ENCODE peak calls at places on chromosomes 16 and 17, in nine cellular contexts. H is GM03348; V is uterus; I is LHCN-M2; F is ELR; K is T-helper 2 cell; U is memory B cell; Q is activated CD4-positive, alpha-beta T cell treated with anti-CD3 and anti-CD28 coated beads, Interleukin-2, amount 10 ng/mL, durations not matched to agents 24 days and 14 days; W is HuH-7.5. O is an unnamed sample.

GRCh38 chr17:37642706-37643105 is 540 bp downstream of the DDX52 start:
- DNase-seq in H (peak; percentile 57), V (no peak), I (peak; percentile 29), F (peak; percentile 64), K (no peak), U (no peak), Q (peak; percentile 58), W (no peak), O (no peak)

GRCh38 chr17:59830846-59831486 is 61.8 kb downstream of the TUBD1 start:
- DNase-seq in H (no peak), V (no peak), I (no peak), F (no peak), K (no peak), U (no peak), Q (peak; percentile 74), W (no peak), O (no peak)

GRCh38 chr17:27807567-27808470 is 7.5 kb upstream of the NOS2 start:
- DNase-seq in H (no peak), V (no peak), I (peak; percentile 7), F (no peak), K (peak; percentile 46), U (peak; percentile 38), Q (peak; percentile 93), W (no peak), O (no peak)

GRCh38 chr17:44898768-44899073 is 524 bp downstream of the EFTUD2 start:
- DNase-seq in H (peak; percentile 52), V (no peak), I (no peak), F (peak; percentile 77), K (no peak), U (no peak), Q (no peak), W (no peak), O (no peak)

GRCh38 chr16:71882505-71883192 is 1.3 kb downstream of the ZNF821 start:
- DNase-seq in H (peak; percentile 81), V (peak; percentile 41), I (peak; percentile 68), F (peak; percentile 86), K (peak; percentile 67), U (peak; percentile 81), Q (peak; percentile 95), W (peak; percentile 76), O (no peak)

GRCh38 chr17:78322327-78322857 is 37.5 kb downstream of the SOCS3 start:
- DNase-seq in H (no peak), V (no peak), I (peak; percentile 39), F (peak; percentile 73), K (no peak), U (no peak), Q (no peak), W (no peak), O (no peak)

GRCh38 chr17:27469256-27469655 is 13.0 kb downstream of the KSR1 start:
- DNase-seq in H (no peak), V (no peak), I (no peak), F (no peak), K (no peak), U (no peak), Q (no peak), W (no peak), O (no peak)

GRCh38 chr17:38879878-38880727 is 10.2 kb downstream of the LASP1 start:
- DNase-seq in H (peak; percentile 92), V (peak; percentile 62), I (peak; percentile 90), F (peak; percentile 98), K (no peak), U (no peak), Q (no peak), W (peak; percentile 58), O (no peak)

GRCh38 chr17:1109606-1110523 is 69.9 kb downstream of the ABR start:
- DNase-seq in H (no peak), V (no peak), I (peak; percentile 21), F (peak; percentile 60), K (no peak), U (no peak), Q (no peak), W (no peak), O (no peak)

GRCh38 chr16:11587643-11588247 is 1.0 kb upstream of the LITAF start:
- DNase-seq in H (no peak), V (no peak), I (no peak), F (no peak), K (no peak), U (no peak), Q (no peak), W (no peak), O (no peak)

GRCh38 chr16:75341934-75342811 is 90.7 kb upstream of the BCAR1 start:
- DNase-seq in H (peak; percentile 41), V (no peak), I (peak; percentile 91), F (peak; percentile 82), K (no peak), U (no peak), Q (no peak), W (no peak), O (no peak)

GRCh38 chr17:76261421-76262215 is 3.5 kb upstream of the UBALD2 start:
- DNase-seq in H (no peak), V (no peak), I (peak; percentile 78), F (no peak), K (no peak), U (no peak), Q (peak; percentile 77), W (no peak), O (no peak)

GRCh38 chr16:88570691-88571092 is 489 bp downstream of the ZC3H18 start:
- DNase-seq in H (peak; percentile 37), V (no peak), I (peak; percentile 18), F (peak; percentile 54), K (peak; percentile 29), U (no peak), Q (peak; percentile 87), W (peak; percentile 53), O (no peak)

GRCh38 chr17:17757391-17757791 is 76.1 kb downstream of the RAI1 start:
- DNase-seq in H (no peak), V (no peak), I (no peak), F (no peak), K (no peak), U (peak; percentile 35), Q (peak; percentile 73), W (no peak), O (no peak)

GRCh38 chr16:16164244-16164643 is 59.0 kb downstream of the ABCC6 start:
- DNase-seq in H (no peak), V (no peak), I (no peak), F (no peak), K (no peak), U (no peak), Q (no peak), W (no peak), O (no peak)

GRCh38 chr16:13168091-13168572 is 266.7 kb downstream of the SHISA9 start:
- DNase-seq in H (no peak), V (no peak), I (peak; percentile 12), F (no peak), K (no peak), U (no peak), Q (no peak), W (no peak), O (no peak)

GRCh38 chr17:39001703-39002637 is 34.8 kb upstream of the FBXO47 start:
- DNase-seq in H (peak; percentile 90), V (peak; percentile 73), I (peak; percentile 74), F (peak; percentile 91), K (no peak), U (no peak), Q (no peak), W (no peak), O (peak; percentile 88)

GRCh38 chr17:43316522-43317142 is 82.2 kb upstream of the ARL4D start:
- DNase-seq in H (no peak), V (no peak), I (no peak), F (peak; percentile 68), K (peak; percentile 35), U (peak; percentile 31), Q (peak; percentile 79), W (no peak), O (peak; percentile 62)

GRCh38 chr16:81625544-81626152 is 153.4 kb upstream of the PLCG2 start:
- DNase-seq in H (peak; percentile 71), V (peak; percentile 48), I (no peak), F (peak; percentile 83), K (no peak), U (no peak), Q (peak; percentile 78), W (no peak), O (peak; percentile 58)

GRCh38 chr17:21345236-21345635 is 30.9 kb upstream of the KCNJ12 start:
- DNase-seq in H (no peak), V (peak; percentile 9), I (no peak), F (no peak), K (no peak), U (no peak), Q (no peak), W (no peak), O (no peak)

GRCh38 chr17:6578491-6578890 is 22.1 kb upstream of the PITPNM3 start:
- DNase-seq in H (no peak), V (no peak), I (no peak), F (peak; percentile 37), K (no peak), U (no peak), Q (no peak), W (no peak), O (no peak)

GRCh38 chr16:24044467-24044866 is 208.7 kb downstream of the PRKCB start:
- DNase-seq in H (no peak), V (no peak), I (no peak), F (no peak), K (no peak), U (no peak), Q (no peak), W (no peak), O (no peak)

GRCh38 chr16:72072514-72073342 is 9.7 kb downstream of the HPR start:
- DNase-seq in H (no peak), V (no peak), I (no peak), F (no peak), K (no peak), U (no peak), Q (no peak), W (no peak), O (no peak)

GRCh38 chr17:65438708-65439294 is 122.6 kb downstream of the AXIN2 start:
- DNase-seq in H (no peak), V (no peak), I (peak; percentile 48), F (peak; percentile 50), K (no peak), U (no peak), Q (no peak), W (no peak), O (no peak)

GRCh38 chr16:68612996-68613395 is 32.1 kb upstream of the CDH3 start:
- DNase-seq in H (no peak), V (no peak), I (peak; percentile 40), F (no peak), K (no peak), U (no peak), Q (no peak), W (no peak), O (no peak)

GRCh38 chr16:58495861-58496331 is 4.0 kb upstream of the NDRG4 start:
- DNase-seq in H (no peak), V (no peak), I (no peak), F (no peak), K (no peak), U (no peak), Q (no peak), W (no peak), O (no peak)

GRCh38 chr17:31391496-31391949 is at the start of gene RAB11FIP4:
- DNase-seq in H (peak; percentile 48), V (no peak), I (no peak), F (no peak), K (no peak), U (no peak), Q (peak; percentile 64), W (no peak), O (peak; percentile 23)

GRCh38 chr17:40517981-40518380 is 16.6 kb upstream of the TNS4 start:
- DNase-seq in H (no peak), V (peak; percentile 6), I (no peak), F (no peak), K (no peak), U (no peak), Q (peak; percentile 70), W (no peak), O (peak; percentile 33)

GRCh38 chr16:81637336-81638235 is 141.5 kb upstream of the PLCG2 start:
- DNase-seq in H (no peak), V (no peak), I (no peak), F (no peak), K (no peak), U (no peak), Q (no peak), W (no peak), O (no peak)

GRCh38 chr16:9845661-9846361 is 336.4 kb downstream of the GRIN2A start:
- DNase-seq in H (peak; percentile 35), V (no peak), I (peak; percentile 77), F (peak; percentile 88), K (no peak), U (no peak), Q (no peak), W (no peak), O (no peak)

GRCh38 chr16:85413713-85414663 is 199.1 kb upstream of the GSE1 start:
- DNase-seq in H (no peak), V (no peak), I (no peak), F (no peak), K (no peak), U (no peak), Q (no peak), W (no peak), O (no peak)

O was measured in tibial artery.